ENCODE peak calls at places on chromosomes 6 and 20, in seven cellular contexts. A is left colon; H is CD4-positive, CD25-positive, alpha-beta regulatory T cell; P is GF-D8; D is stimulated activated CD8-positive, alpha-beta memory T cell treated with anti-CD3 and anti-CD28 coated beads, Interleukin-15, amount 100 ng/mL, for 1 hour; N is PC-3; S is smooth muscle cell of the brain vasculature. K is an unnamed sample.

GRCh38 chr6:135853986-135854385 is 2.5 kb downstream of the PDE7B start:
- DNase-seq in A (no peak), H (no peak), P (no peak), D (no peak), N (no peak), S (no peak), K (no peak)

GRCh38 chr6:168247456-168248147 is 72.0 kb downstream of the DACT2 start:
- DNase-seq in A (peak), H (no peak), P (no peak), D (no peak), N (no peak), S (no peak), K (no peak)

GRCh38 chr20:46816916-46817638 is 77.6 kb upstream of the EYA2 start:
- DNase-seq in A (no peak), H (no peak), P (no peak), D (no peak), N (no peak), S (no peak), K (no peak)

GRCh38 chr20:41286240-41286851 is 31.2 kb downstream of the ZHX3 start:
- DNase-seq in A (no peak), H (no peak), P (no peak), D (no peak), N (no peak), S (no peak), K (no peak)

GRCh38 chr6:358432-358831 is 33.1 kb upstream of the IRF4 start:
- DNase-seq in A (no peak), H (peak), P (no peak), D (no peak), N (no peak), S (no peak), K (no peak)

GRCh38 chr6:101443315-101443714 is 49.8 kb downstream of the GRIK2 start:
- DNase-seq in A (no peak), H (no peak), P (no peak), D (no peak), N (no peak), S (no peak), K (no peak)

GRCh38 chr6:45432944-45433343 is 55.2 kb upstream of the SUPT3H start:
- DNase-seq in A (no peak), H (peak), P (no peak), D (no peak), N (peak), S (no peak), K (no peak)

GRCh38 chr6:144741659-144742058 is 456.5 kb downstream of the UTRN start:
- DNase-seq in A (no peak), H (no peak), P (no peak), D (no peak), N (no peak), S (no peak), K (no peak)

GRCh38 chr6:45605971-45606370 is 228.2 kb upstream of the SUPT3H start:
- DNase-seq in A (no peak), H (no peak), P (no peak), D (no peak), N (no peak), S (no peak), K (no peak)

GRCh38 chr20:59222982-59223610 is 59.5 kb downstream of the ZNF831 start:
- DNase-seq in A (peak), H (no peak), P (no peak), D (no peak), N (peak), S (no peak), K (no peak)

GRCh38 chr20:2986466-2986865 is 57.0 kb upstream of the GNRH2 start:
- DNase-seq in A (no peak), H (peak), P (peak), D (no peak), N (no peak), S (no peak), K (no peak)

GRCh38 chr6:119310486-119311036 is 39.0 kb downstream of the MAN1A1 start:
- DNase-seq in A (no peak), H (no peak), P (no peak), D (no peak), N (peak), S (peak), K (no peak)

GRCh38 chr6:43847741-43848630 is 78.0 kb downstream of the VEGFA start:
- DNase-seq in A (no peak), H (no peak), P (no peak), D (no peak), N (peak), S (no peak), K (no peak)

GRCh38 chr6:125154184-125155135 is 887 bp downstream of the TPD52L1 start:
- DNase-seq in A (peak), H (peak), P (no peak), D (no peak), N (peak), S (no peak), K (peak)

GRCh38 chr20:1894471-1894950 is 696 bp upstream of the SIRPA start:
- DNase-seq in A (peak), H (no peak), P (no peak), D (no peak), N (peak), S (peak), K (peak)

GRCh38 chr6:124002377-124003081 is 198.9 kb downstream of the NKAIN2 start:
- DNase-seq in A (no peak), H (no peak), P (no peak), D (no peak), N (no peak), S (no peak), K (no peak)

GRCh38 chr20:43191946-43192847 is 2.5 kb upstream of the PTPRT start:
- DNase-seq in A (no peak), H (no peak), P (no peak), D (no peak), N (peak), S (no peak), K (peak)

GRCh38 chr20:39810269-39810668 is 848.1 kb downstream of the DHX35 start:
- DNase-seq in A (no peak), H (no peak), P (no peak), D (no peak), N (no peak), S (no peak), K (no peak)

GRCh38 chr6:134564705-134565104 is 246.8 kb upstream of the SGK1 start:
- DNase-seq in A (no peak), H (no peak), P (no peak), D (no peak), N (no peak), S (no peak), K (no peak)

K was measured in GM13976.